ENCODE peak calls at places on chromosome 3, in seven cellular contexts. G is psoas muscle; H is GM23248; L is IMR-90; S is naive thymus-derived CD4-positive, alpha-beta T cell; I is CD8-positive, alpha-beta memory T cell; W is uterus. C is an unnamed sample.

GRCh38 chr3:143328459-143328858 is 208.9 kb downstream of the CHST2 start:
- DNase-seq in G (no peak), H (no peak), L (no peak), S (no peak), I (no peak), W (no peak), C (no peak)

GRCh38 chr3:114626751-114627150 is 332.9 kb downstream of the TIGIT start:
- DNase-seq in G (no peak), H (peak; percentile 33), L (peak; percentile 34), S (no peak), I (no peak), W (no peak), C (no peak)

GRCh38 chr3:18609184-18609583 is 184.0 kb upstream of the SATB1 start:
- DNase-seq in G (no peak), H (no peak), L (no peak), S (no peak), I (no peak), W (no peak), C (no peak)

GRCh38 chr3:70982700-70983140 is 600.8 kb downstream of the FOXP1 start:
- DNase-seq in G (peak; percentile 33), H (peak; percentile 93), L (peak; percentile 86), S (no peak), I (no peak), W (peak; percentile 30), C (no peak)

GRCh38 chr3:39068556-39068955 is 16.7 kb downstream of the WDR48 start:
- DNase-seq in G (no peak), H (no peak), L (no peak), S (no peak), I (no peak), W (no peak), C (no peak)

GRCh38 chr3:143428351-143428750 is 308.8 kb downstream of the CHST2 start:
- DNase-seq in G (no peak), H (no peak), L (no peak), S (no peak), I (no peak), W (no peak), C (no peak)

GRCh38 chr3:3662610-3663009 is 136.6 kb upstream of the LRRN1 start:
- DNase-seq in G (no peak), H (no peak), L (no peak), S (no peak), I (no peak), W (no peak), C (no peak)

GRCh38 chr3:9279959-9280358 is 30.5 kb upstream of the SRGAP3 start:
- DNase-seq in G (no peak), H (peak; percentile 66), L (peak; percentile 20), S (no peak), I (no peak), W (no peak), C (no peak)

GRCh38 chr3:4546346-4547178 is 53.4 kb downstream of the ITPR1 start:
- DNase-seq in G (no peak), H (no peak), L (no peak), S (no peak), I (no peak), W (no peak), C (no peak)

GRCh38 chr3:69164296-69164695 is 41.9 kb upstream of the LMOD3 start:
- DNase-seq in G (no peak), H (no peak), L (no peak), S (no peak), I (no peak), W (no peak), C (no peak)

GRCh38 chr3:127746400-127747057 is 73.8 kb downstream of the ABTB1 start:
- DNase-seq in G (no peak), H (no peak), L (no peak), S (no peak), I (no peak), W (no peak), C (no peak)

GRCh38 chr3:56196700-56197099 is 271.6 kb downstream of the ERC2 start:
- DNase-seq in G (no peak), H (no peak), L (no peak), S (no peak), I (no peak), W (no peak), C (no peak)

GRCh38 chr3:18679226-18679625 is 254.1 kb upstream of the SATB1 start:
- DNase-seq in G (no peak), H (no peak), L (no peak), S (no peak), I (peak; percentile 41), W (no peak), C (peak; percentile 58)

GRCh38 chr3:138390582-138390932 is 42.2 kb downstream of the MRAS start:
- DNase-seq in G (no peak), H (no peak), L (no peak), S (no peak), I (no peak), W (no peak), C (no peak)
- H3K27ac ChIP-seq in G (peak overlapping the region; percentile 72), H (peak overlapping the region; percentile 97), L (peak overlapping the region; percentile 16), S (no peak overlapping the region), I (no peak overlapping the region), W (peak overlapping the region; percentile 83), C (no peak overlapping the region)

GRCh38 chr3:192819001-192819569 is 91.7 kb upstream of the FGF12 start:
- DNase-seq in G (no peak), H (peak; percentile 88), L (peak; percentile 88), S (no peak), I (no peak), W (no peak), C (no peak)
- H3K27ac ChIP-seq in G (no peak overlapping the region), H (peak overlapping the region; percentile 30), L (peak overlapping the region; percentile 3), S (no peak overlapping the region), I (no peak overlapping the region), W (no peak overlapping the region), C (no peak overlapping the region)

GRCh38 chr3:15153103-15153502 is 52.9 kb upstream of the CAPN7 start:
- DNase-seq in G (no peak), H (no peak), L (no peak), S (no peak), I (no peak), W (no peak), C (no peak)
- H3K27ac ChIP-seq in G (no peak overlapping the region), H (no peak overlapping the region), L (no peak overlapping the region), S (no peak overlapping the region), I (no peak overlapping the region), W (no peak overlapping the region), C (no peak overlapping the region)

GRCh38 chr3:42764561-42765295 is 8.3 kb downstream of the CCDC13 start:
- DNase-seq in G (no peak), H (no peak), L (no peak), S (no peak), I (no peak), W (no peak), C (no peak)

GRCh38 chr3:42763023-42763422 is 10.0 kb downstream of the CCDC13 start:
- DNase-seq in G (no peak), H (peak; percentile 57), L (peak; percentile 81), S (no peak), I (no peak), W (no peak), C (no peak)

GRCh38 chr3:42764115-42764514 is 8.9 kb downstream of the CCDC13 start:
- DNase-seq in G (no peak), H (no peak), L (no peak), S (no peak), I (no peak), W (no peak), C (no peak)

GRCh38 chr3:42758126-42758525 is 14.9 kb downstream of the CCDC13 start:
- DNase-seq in G (no peak), H (no peak), L (no peak), S (no peak), I (no peak), W (no peak), C (no peak)

DNA sequence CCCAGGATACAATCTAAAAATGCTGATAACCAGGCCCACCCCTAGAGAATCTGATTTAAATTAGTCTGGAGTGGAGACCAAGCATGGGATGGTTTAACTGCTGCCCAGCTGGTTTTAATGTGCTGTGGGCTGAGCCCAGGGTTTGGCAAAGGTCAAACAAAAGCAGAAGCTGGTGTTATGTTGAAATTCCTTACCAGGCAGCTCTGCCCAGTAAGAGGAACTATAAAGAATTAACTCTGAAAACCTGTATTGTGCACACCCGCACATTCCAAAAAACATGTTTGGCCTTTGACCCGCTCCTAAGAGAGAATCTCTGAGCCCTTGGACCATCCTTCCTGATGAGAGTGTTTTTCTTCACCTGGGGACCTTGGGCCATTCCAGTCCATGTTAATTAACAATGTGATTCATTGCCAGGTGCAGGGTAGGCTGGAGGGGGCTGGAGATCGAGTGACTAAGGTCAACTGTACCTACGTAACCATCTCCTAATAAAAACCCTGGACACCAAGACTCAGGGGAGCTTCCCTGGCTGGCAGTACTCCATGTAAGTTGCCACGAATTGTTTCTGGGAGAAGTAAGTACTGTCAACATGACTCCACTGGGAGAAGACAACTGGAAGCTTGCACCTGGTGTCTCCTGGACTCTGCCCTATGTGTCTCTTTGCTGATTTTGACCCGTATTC is 10.9 kb downstream of the CCDC13 start:
- DNase-seq in G (no peak), H (peak; percentile 29), L (no peak), S (no peak), I (no peak), W (no peak), C (no peak)
- H3K27ac ChIP-seq in G (no peak overlapping the region), H (no peak overlapping the region), L (no peak overlapping the region), S (no peak overlapping the region), I (no peak overlapping the region), W (no peak overlapping the region), C (no peak overlapping the region)

GRCh38 chr3:190370369-190370768 is 17.6 kb upstream of the CLDN16 start:
- DNase-seq in G (no peak), H (no peak), L (no peak), S (no peak), I (no peak), W (no peak), C (no peak)
- H3K27ac ChIP-seq in G (no peak overlapping the region), H (no peak overlapping the region), L (no peak overlapping the region), S (no peak overlapping the region), I (no peak overlapping the region), W (no peak overlapping the region), C (no peak overlapping the region)

DNA sequence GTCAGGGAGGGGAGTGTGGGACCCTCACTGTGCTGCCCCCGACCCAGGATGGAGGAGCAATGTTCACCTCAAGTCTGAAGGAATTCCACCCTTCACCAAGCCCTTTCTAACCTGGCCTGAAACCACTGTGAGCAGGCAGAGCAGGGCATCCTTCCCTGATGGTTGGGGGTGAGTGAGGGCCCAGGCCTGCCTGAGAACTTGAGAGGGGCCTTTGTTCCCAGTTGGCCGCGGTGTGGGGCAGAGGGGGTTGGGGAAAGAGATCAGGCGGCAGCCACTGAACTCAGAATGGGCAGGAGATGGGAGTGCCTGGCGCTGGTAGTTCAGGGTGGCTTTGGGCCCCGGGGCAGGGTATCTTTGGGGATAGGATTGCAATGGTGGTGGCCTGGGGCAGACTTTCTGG is 103.5 kb upstream of the RPL32 start:
- DNase-seq in G (no peak), H (no peak), L (no peak), S (no peak), I (no peak), W (no peak), C (no peak)
- H3K27ac ChIP-seq in G (peak overlapping the region; percentile 2), H (no peak overlapping the region), L (no peak overlapping the region), S (no peak overlapping the region), I (no peak overlapping the region), W (peak overlapping the region; percentile 2), C (no peak overlapping the region)

GRCh38 chr3:50610181-50610971 is 1.2 kb downstream of the CISH start:
- DNase-seq in G (peak; percentile 50), H (no peak), L (no peak), S (no peak), I (peak; percentile 26), W (no peak), C (no peak)
- H3K27ac ChIP-seq in G (peak overlapping the region; percentile 91), H (no peak overlapping the region), L (peak overlapping the region; percentile 79), S (peak overlapping the region; percentile 93), I (peak overlapping the region; percentile 84), W (peak overlapping the region; percentile 67), C (peak overlapping the region; percentile 81)

C was measured in CD4-positive, alpha-beta memory T cell.